ENCODE peak calls at places on chromosomes 3 and 15, in seven cellular contexts. W is astrocyte, U is small intestine, D is heart right ventricle, I is left lung, L is adrenal gland, A is osteoblast. Y is an unnamed sample. For H3K27me3 and H3K36me3, the result is how much of the 10 kb centered on the place peaks cover.

GRCh38 chr3:107218864-107219269 is 158.4 kb upstream of the CCDC54 start:
- DNase-seq in U (no peak), I (no peak), D (no peak), W (no peak), L (no peak), A (no peak), Y (no peak)

GRCh38 chr3:195583831-195584542 is at the start of gene APOD:
- DNase-seq in A (no peak), D (peak), U (no peak), I (peak), W (peak), L (peak), Y (no peak)

GRCh38 chr3:114649331-114649730 is 355.5 kb downstream of the TIGIT start:
- DNase-seq in I (no peak), W (peak), A (peak), U (no peak), L (no peak), D (no peak), Y (peak)

GRCh38 chr3:127173516-127174166 is 19.3 kb upstream of the PRR23E start:
- DNase-seq in L (no peak), D (no peak), U (no peak), A (peak), I (no peak), W (no peak), Y (no peak)

GRCh38 chr3:22714758-22715157 is 488.4 kb upstream of the UBE2E2 start:
- DNase-seq in L (no peak), U (no peak), D (no peak), W (no peak), A (no peak), I (no peak), Y (no peak)

GRCh38 chr3:38649500-38650247 is at the start of gene SCN5A:
- DNase-seq in U (peak), W (no peak), D (peak), L (peak), A (peak), I (no peak), Y (no peak)

GRCh38 chr3:62371032-62371734 is 2.2 kb downstream of the FEZF2 start:
- DNase-seq in A (no peak), U (no peak), L (no peak), I (no peak), W (no peak), D (no peak), Y (no peak)

GRCh38 chr15:32096867-32097266 is 66.6 kb downstream of the CHRNA7 start:
- DNase-seq in A (no peak), I (no peak), U (no peak), W (no peak), D (no peak), L (no peak), Y (no peak)

GRCh38 chr15:60255390-60255789 is 142.4 kb downstream of the ANXA2 start:
- DNase-seq in W (no peak), A (no peak), I (no peak), D (no peak), U (peak), L (no peak), Y (no peak)

GRCh38 chr3:79002465-79003372 is 765.1 kb downstream of the ROBO1 start:
- DNase-seq in U (no peak), A (no peak), D (no peak), I (no peak), L (no peak), W (no peak), Y (no peak)

GRCh38 chr15:52678468-52679231 is 538 bp downstream of the ATOSA start:
- DNase-seq in I (peak), L (peak), U (peak), A (peak), W (peak), D (peak), Y (no peak)

GRCh38 chr15:78968539-78969271 is 23.9 kb upstream of the CTSH start:
- DNase-seq in L (no peak), A (no peak), U (peak), D (no peak), W (no peak), I (no peak), Y (peak)

GRCh38 chr15:57607570-57608000 is 15.9 kb downstream of the MYZAP start:
- DNase-seq in I (peak), W (peak), U (peak), A (no peak), D (peak), L (peak), Y (no peak)

GRCh38 chr3:123757281-123757940 is 126.7 kb downstream of the MYLK start:
- DNase-seq in W (peak), L (peak), D (peak), I (peak), A (peak), U (no peak), Y (no peak)

GRCh38 chr3:39260957-39261356 is 18.9 kb downstream of the CX3CR1 start:
- DNase-seq in D (peak), A (peak), L (peak), W (peak), U (peak), I (peak), Y (peak)

GRCh38 chr3:182618085-182618732 is 175.1 kb upstream of the ATP11B start:
- DNase-seq in D (no peak), L (no peak), U (peak), I (no peak), A (no peak), W (peak), Y (no peak)

GRCh38 chr15:37771462-37771861 is 163.0 kb upstream of the TMCO5A start:
- DNase-seq in I (no peak), W (peak), L (no peak), A (no peak), D (no peak), U (no peak), Y (no peak)

GRCh38 chr3:126683069-126683468 is 21.0 kb upstream of the CHCHD6 start:
- DNase-seq in I (no peak), W (no peak), U (no peak), L (no peak), A (no peak), D (no peak), Y (no peak)

GRCh38 chr15:93164409-93164808 is 75.4 kb upstream of the RGMA start:
- DNase-seq in W (no peak), D (no peak), A (no peak), U (no peak), I (no peak), L (no peak), Y (no peak)

GRCh38 chr15:59372352-59373211 is at the start of gene MYO1E:
- DNase-seq in A (peak), D (peak), I (peak), U (peak), L (peak), W (peak), Y (peak)

GRCh38 chr15:70375006-70375409 is 277.3 kb upstream of the TLE3 start:
- DNase-seq in D (no peak), U (no peak), L (peak), I (peak), A (peak), W (peak), Y (no peak)

GRCh38 chr15:76973362-76973743 is 21.6 kb upstream of the PSTPIP1 start:
- DNase-seq in L (no peak), A (no peak), I (no peak), D (no peak), U (no peak), W (no peak), Y (no peak)

GRCh38 chr15:91891788-91892187 is 38.3 kb downstream of the SLCO3A1 start:
- DNase-seq in I (no peak), W (no peak), L (no peak), D (peak), U (no peak), A (no peak), Y (no peak)

GRCh38 chr15:60005352-60006202 is 1.5 kb downstream of the FOXB1 start:
- DNase-seq in L (no peak), A (peak), D (no peak), I (no peak), U (no peak), W (no peak), Y (no peak)

GRCh38 chr3:4976109-4976508 is 3.1 kb upstream of the BHLHE40 start:
- DNase-seq in I (peak), A (peak), D (peak), W (peak), U (peak), L (peak), Y (no peak)

GRCh38 chr15:55588070-55588817 is at the start of gene PYGO1:
- DNase-seq in W (peak), L (peak), U (peak), I (peak), A (peak), D (peak), Y (no peak)

DNA sequence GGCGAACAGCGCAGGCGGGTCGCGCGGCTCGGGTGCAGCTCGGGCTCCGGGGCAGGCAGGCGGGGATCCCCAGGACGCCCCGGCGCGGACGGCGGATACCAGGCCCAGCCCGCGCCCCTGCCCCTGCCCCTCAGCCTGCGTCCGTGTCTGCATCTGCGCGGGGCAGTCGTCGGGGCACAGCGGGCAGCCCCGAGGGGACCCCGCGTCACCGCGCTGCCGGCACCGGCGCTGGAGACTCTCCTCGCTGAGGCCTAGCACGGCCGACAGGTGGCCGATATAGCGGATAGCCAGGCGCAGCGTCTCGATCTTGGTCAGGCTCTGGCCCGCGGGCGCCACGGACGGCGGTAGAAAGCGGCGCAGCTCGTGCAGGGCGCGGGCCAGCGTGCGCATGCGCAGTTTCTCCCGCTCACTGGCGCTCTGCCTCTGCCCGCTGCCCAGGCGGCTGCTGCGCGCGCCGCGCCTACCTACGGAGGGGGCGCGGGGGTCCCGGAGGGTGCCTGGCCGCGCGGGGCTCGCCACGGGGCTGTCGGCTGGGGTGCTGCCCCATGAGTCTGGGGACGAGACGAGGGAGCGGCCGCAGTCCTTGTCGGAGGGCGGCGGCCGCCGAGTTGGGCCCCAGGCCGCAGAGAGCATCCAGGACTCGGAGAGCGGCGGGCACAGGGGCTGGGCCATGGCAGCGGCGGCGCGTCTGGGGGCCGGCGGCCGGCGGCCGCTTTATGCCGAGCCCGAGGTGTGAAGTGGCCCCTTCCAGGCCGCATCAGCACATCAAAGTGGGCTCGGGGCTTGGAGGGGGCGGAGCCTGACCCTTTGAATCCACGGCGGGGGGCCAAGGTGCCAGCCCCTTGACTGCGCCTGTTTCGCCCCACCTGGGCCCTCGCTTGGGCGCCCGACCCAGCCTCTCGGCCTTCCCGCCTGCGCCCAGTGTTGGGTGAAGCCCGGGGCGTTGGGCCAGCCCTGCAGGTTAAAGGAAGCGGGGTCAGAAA is at the start of gene MESP1:
- DNase-seq in W (peak), I (peak), U (peak), D (peak), L (peak), A (peak), Y (peak)
- H3K27me3 ChIP-seq in W (under half), I (under half), U (under half), D (under half), L (under half), A (under half), Y (under half)

DNA sequence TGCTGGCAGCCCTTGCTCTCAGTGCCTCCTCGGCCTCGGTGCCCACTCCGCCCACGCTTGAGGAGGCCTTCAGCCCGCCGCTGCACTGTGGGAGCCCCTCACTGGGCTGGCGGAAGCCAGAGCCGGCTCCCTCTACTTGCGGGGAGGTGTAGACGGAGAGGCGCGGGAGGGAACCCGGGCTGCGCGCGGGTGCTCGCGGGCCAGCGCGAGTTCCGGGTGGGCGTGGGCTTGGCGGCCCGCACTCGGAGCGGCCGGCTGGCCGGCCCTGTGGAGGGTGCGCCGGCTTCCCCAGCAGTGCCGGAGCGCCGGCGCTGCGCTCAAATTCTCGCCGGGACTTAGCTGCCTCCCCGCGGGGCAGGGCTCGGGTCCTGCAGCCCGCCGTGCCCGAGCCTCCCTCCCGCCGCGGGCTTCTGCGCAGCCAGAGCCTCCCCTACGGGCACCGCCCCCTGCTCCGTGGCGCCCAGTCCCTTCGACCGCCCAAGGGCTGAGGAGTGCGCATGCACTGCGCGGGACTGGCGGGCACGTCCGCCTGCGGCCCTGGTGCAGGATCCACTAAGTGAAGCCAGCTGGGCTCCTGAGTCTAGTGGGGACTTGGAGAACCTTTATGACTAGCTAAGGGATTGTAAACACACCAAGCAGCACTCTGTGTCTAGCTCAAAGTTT is 231.5 kb downstream of the EFHB start:
- DNase-seq in L (no peak), W (no peak), U (peak), A (no peak), I (no peak), D (no peak), Y (peak)
- H3K4me3 ChIP-seq in L (no peak), W (no peak), U (peak), A (no peak), I (no peak), D (no peak), Y (peak)

GRCh38 chr3:46923559-46924350 is 46.2 kb downstream of the PTH1R start:
- DNase-seq in A (peak), I (peak), U (peak), W (no peak), L (peak), D (no peak), Y (no peak)

GRCh38 chr3:46926039-46926438 is 48.5 kb downstream of the PTH1R start:
- DNase-seq in L (peak), W (peak), I (peak), A (peak), D (no peak), U (no peak), Y (no peak)

GRCh38 chr3:46925585-46925934 is 48.0 kb downstream of the PTH1R start:
- DNase-seq in U (no peak), L (peak), W (no peak), I (peak), A (no peak), D (peak), Y (no peak)

GRCh38 chr3:46926447-46926846 is 48.9 kb downstream of the PTH1R start:
- DNase-seq in W (no peak), D (no peak), U (no peak), A (peak), L (no peak), I (peak), Y (no peak)

GRCh38 chr3:46924921-46925584 is 47.5 kb downstream of the PTH1R start:
- DNase-seq in W (no peak), A (peak), L (no peak), U (no peak), D (no peak), I (peak), Y (no peak)
- H3K36me3 ChIP-seq in W (under half), A (half or more), L (under half), U (under half), D (under half), I (half or more), Y (under half)

GRCh38 chr3:151866711-151867410 is 6.6 kb upstream of the SUCNR1 start:
- DNase-seq in A (no peak), L (no peak), D (no peak), W (no peak), I (no peak), U (no peak), Y (no peak)

GRCh38 chr3:151864423-151865101 is 8.9 kb upstream of the SUCNR1 start:
- DNase-seq in W (peak), A (no peak), D (no peak), I (no peak), U (no peak), L (no peak), Y (peak)

GRCh38 chr3:151859125-151859741 is 14.2 kb upstream of the SUCNR1 start:
- DNase-seq in L (no peak), I (no peak), W (peak), A (no peak), D (no peak), U (no peak), Y (no peak)

GRCh38 chr3:151859905-151860304 is 13.5 kb upstream of the SUCNR1 start:
- DNase-seq in U (no peak), L (no peak), D (no peak), I (no peak), A (no peak), W (peak), Y (no peak)

DNA sequence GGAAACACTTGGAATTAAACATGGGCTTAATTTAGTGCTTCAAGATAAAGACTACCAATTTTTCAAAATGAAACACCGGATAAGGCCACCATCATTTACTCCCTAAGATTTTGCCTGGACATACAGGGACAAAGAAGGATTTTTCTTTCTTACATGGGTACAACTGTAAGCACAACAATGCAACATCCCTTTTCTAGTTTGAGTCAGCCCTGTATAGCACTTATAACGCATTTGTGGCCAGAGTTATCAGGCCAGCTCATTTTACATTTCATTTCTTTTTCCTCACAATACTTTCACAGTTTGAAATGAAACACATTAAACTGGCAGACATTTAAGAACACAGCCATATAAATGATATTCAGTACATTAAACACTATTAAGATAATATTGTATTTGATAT is 9.8 kb upstream of the SUCNR1 start:
- DNase-seq in A (no peak), U (no peak), W (peak), I (no peak), L (no peak), D (no peak), Y (no peak)
- H3K27me3 ChIP-seq in A (under half), U (under half), W (under half), I (under half), L (under half), D (under half), Y (under half)

DNA sequence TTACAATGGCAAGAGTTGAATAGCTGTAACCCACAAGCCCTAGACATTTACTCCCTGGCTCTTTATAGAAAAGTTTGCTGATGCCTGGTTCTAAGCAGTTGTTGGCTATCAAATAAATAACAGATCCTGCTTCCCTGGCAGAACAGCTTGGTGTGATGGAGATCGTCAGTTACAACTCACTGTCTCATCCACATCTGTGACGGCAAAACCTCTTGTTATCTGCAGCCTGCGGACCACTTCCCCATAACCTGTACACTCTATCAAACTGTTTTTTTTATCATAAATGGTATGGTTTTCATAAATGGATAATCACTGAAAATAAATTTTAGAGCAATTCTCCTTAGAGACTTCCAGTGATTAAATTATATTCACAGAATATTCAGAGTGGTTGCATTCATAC is 14.1 kb downstream of the ZDHHC3 start:
- DNase-seq in U (no peak), L (no peak), I (no peak), D (no peak), A (no peak), W (no peak), Y (no peak)
- H3K4me3 ChIP-seq in U (no peak), L (no peak), I (no peak), D (no peak), A (no peak), W (no peak), Y (no peak)